ENCODE peak calls at places on chromosomes 6 and 20, in four cellular contexts. R is CD8-positive, alpha-beta T cell; I is BE2C; D is activated B cell treated with CpG ODN at 0.5 μM for 24 hours. B is an unnamed sample.

GRCh38 chr20:50636601-50637539 is 54.5 kb downstream of the RIPOR3 start:
- DNase-seq in D (no peak), I (peak; percentile 35), R (no peak), B (no peak)

GRCh38 chr6:83921315-83921714 is 61.8 kb downstream of the CYB5R4 start:
- DNase-seq in D (no peak), R (no peak), I (no peak), B (no peak)

GRCh38 chr20:43975096-43975768 is 60.6 kb downstream of the TOX2 start:
- DNase-seq in D (no peak), R (no peak), I (no peak), B (no peak)

GRCh38 chr6:125197795-125198269 is 44.3 kb downstream of the TPD52L1 start:
- DNase-seq in D (no peak), I (peak; percentile 33), R (no peak), B (no peak)

GRCh38 chr6:3868544-3868943 is 19.4 kb downstream of the FAM50B start:
- DNase-seq in R (no peak), I (no peak), D (no peak), B (no peak)

GRCh38 chr20:59933296-59933848 is at the start of gene SYCP2:
- DNase-seq in I (peak; percentile 18), R (peak; percentile 64), D (peak; percentile 37), B (peak; percentile 58)

GRCh38 chr6:113610377-113610988 is 246.7 kb upstream of the MARCKS start:
- DNase-seq in D (no peak), I (peak; percentile 14), R (no peak), B (no peak)

GRCh38 chr6:144139817-144140216 is 10.5 kb upstream of the STX11 start:
- DNase-seq in R (no peak), I (no peak), D (no peak), B (no peak)

GRCh38 chr20:50138479-50139393 is 14.8 kb downstream of the PEDS1 start:
- DNase-seq in D (no peak), R (no peak), I (no peak), B (no peak)

GRCh38 chr6:110856296-110856695 is 18.3 kb upstream of the AMD1 start:
- DNase-seq in R (no peak), I (no peak), D (no peak), B (no peak)

GRCh38 chr20:1190847-1191246 is 6.1 kb upstream of the TMEM74B start:
- DNase-seq in R (no peak), D (no peak), I (no peak), B (no peak)

GRCh38 chr6:107894821-107895396 is 63.1 kb downstream of the SEC63 start:
- DNase-seq in I (no peak), R (no peak), D (no peak), B (no peak)

GRCh38 chr6:149323925-149324324 is 6.4 kb downstream of the TAB2 start:
- DNase-seq in I (no peak), D (no peak), R (no peak), B (no peak)

GRCh38 chr6:159871241-159871640 is 19.5 kb upstream of the MAS1 start:
- DNase-seq in R (no peak), I (no peak), D (no peak), B (no peak)

GRCh38 chr6:56862415-56863175 is 92.3 kb upstream of the BEND6 start:
- DNase-seq in D (no peak), I (no peak), R (no peak), B (no peak)

GRCh38 chr6:42108071-42108470 is 34.3 kb downstream of the C6orf132 start:
- DNase-seq in I (no peak), R (no peak), D (no peak), B (no peak)

GRCh38 chr20:57941121-57941522 is 231.3 kb upstream of the PMEPA1 start:
- DNase-seq in I (no peak), R (no peak), D (no peak), B (no peak)

GRCh38 chr6:134909701-134910595 is 40.0 kb downstream of the ALDH8A1 start:
- DNase-seq in D (no peak), R (no peak), I (peak; percentile 39), B (no peak)

GRCh38 chr20:62929051-62929538 is 2.8 kb upstream of the DIDO1 start:
- DNase-seq in D (peak; percentile 55), I (no peak), R (peak; percentile 60), B (peak; percentile 49)

GRCh38 chr20:58064411-58065010 is 163.9 kb downstream of the ANKRD60 start:
- DNase-seq in I (no peak), D (no peak), R (no peak), B (no peak)

GRCh38 chr6:136486357-136486756 is 63.9 kb downstream of the MAP7 start:
- DNase-seq in D (no peak), R (no peak), I (no peak), B (no peak)

GRCh38 chr6:47655719-47656595 is 42.4 kb upstream of the ADGRF4 start:
- DNase-seq in I (peak; percentile 37), D (no peak), R (no peak), B (no peak)

GRCh38 chr20:33919653-33920052 is 74.1 kb upstream of the RALY start:
- DNase-seq in D (no peak), I (no peak), R (no peak), B (no peak)

GRCh38 chr20:31712112-31712553 is 10.5 kb downstream of the BCL2L1 start:
- DNase-seq in I (no peak), R (no peak), D (no peak), B (no peak)

GRCh38 chr6:16769986-16770376 is 8.7 kb upstream of the ATXN1 start:
- DNase-seq in R (no peak), I (no peak), D (no peak), B (no peak)

DNA sequence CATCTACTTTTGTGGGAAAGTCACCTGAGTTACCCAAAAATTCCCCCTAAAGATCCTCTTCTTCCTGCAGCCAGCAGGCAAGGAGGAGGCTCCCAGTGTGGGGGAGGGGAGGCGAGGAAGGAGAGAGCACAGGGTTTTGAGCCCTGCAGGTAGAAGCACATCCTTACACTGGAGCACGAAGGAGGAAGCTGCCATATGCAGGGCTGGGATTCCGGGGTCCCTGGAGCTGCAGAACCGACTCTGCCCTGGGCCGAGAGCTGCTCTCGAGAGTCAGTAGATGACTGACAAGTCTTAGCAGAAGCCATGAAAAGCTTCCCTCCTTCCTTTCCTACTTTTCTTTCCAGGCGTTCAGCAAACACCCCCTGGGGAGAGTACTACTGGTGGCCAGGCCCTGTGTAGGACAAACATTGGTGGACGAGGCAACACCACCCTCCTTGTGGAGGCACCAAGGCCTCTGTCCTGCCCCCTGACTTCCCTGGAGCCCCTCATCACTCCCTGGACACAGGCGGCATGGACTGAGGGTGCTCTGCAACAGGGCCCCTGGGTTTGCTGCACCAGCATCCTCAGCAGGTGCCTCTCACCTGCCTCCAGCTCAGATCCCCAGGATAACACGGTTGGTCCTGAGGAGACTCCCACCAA is 211.7 kb upstream of the CST7 start:
- DNase-seq in R (no peak), D (no peak), I (no peak), B (no peak)
- TF ChIP-seq CTCF in R (no peak), D (no peak), I (no peak), B (no peak)

GRCh38 chr6:150880336-150880735 is 14.8 kb downstream of the MTHFD1L start:
- DNase-seq in R (no peak), I (no peak), D (no peak), B (no peak)

GRCh38 chr6:150878347-150879213 is 13.1 kb downstream of the MTHFD1L start:
- DNase-seq in R (no peak), D (no peak), I (no peak), B (no peak)

GRCh38 chr6:150874184-150874583 is 8.7 kb downstream of the MTHFD1L start:
- DNase-seq in I (no peak), R (no peak), D (no peak), B (no peak)

GRCh38 chr6:150876598-150876997 is 11.1 kb downstream of the MTHFD1L start:
- DNase-seq in I (peak; percentile 49), D (no peak), R (no peak), B (no peak)

GRCh38 chr6:150877928-150878327 is 12.4 kb downstream of the MTHFD1L start:
- DNase-seq in I (no peak), R (no peak), D (no peak), B (no peak)
- TF ChIP-seq CTCF in I (no peak), R (no peak), D (no peak), B (no peak)

GRCh38 chr20:12965212-12965879 is 43.4 kb upstream of the SPTLC3 start:
- DNase-seq in D (no peak), R (no peak), I (no peak), B (no peak)

GRCh38 chr20:12965880-12966270 is 42.9 kb upstream of the SPTLC3 start:
- DNase-seq in I (no peak), D (no peak), R (no peak), B (no peak)

GRCh38 chr20:12968472-12968871 is 40.3 kb upstream of the SPTLC3 start:
- DNase-seq in I (no peak), R (no peak), D (no peak), B (no peak)

GRCh38 chr20:12967932-12968331 is 40.8 kb upstream of the SPTLC3 start:
- DNase-seq in R (no peak), D (no peak), I (no peak), B (no peak)

DNA sequence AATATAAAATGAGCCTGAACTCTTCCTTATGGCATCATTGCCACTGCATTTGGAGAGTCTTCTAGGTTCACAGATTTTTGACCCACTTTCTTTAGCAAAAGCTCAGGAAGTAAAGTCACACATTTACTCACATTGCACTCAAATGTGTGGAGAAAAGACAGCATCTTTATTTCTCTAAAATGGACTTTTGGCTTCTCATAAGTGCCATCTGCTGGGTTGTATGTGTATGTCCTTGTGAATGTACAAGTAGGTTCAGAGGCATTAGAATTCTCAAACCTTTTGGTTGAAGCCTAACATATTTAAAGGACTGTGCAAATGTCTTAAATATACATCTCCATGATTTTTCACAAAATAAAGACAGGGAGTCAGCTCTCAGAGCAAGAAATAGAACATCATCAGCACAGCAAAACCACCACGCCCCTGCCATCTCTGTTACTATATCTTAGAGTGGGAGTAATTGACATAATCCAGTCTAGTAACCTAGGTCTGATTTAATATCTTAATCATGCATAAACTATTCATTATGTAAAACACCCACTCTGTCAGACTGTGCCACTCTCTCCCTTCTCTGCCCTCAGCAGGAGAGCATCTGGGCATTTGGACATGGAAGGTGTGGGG is 42.2 kb upstream of the SPTLC3 start:
- DNase-seq in R (no peak), I (no peak), D (no peak), B (no peak)
- TF ChIP-seq CTCF in R (no peak), I (peak; percentile 9), D (no peak), B (no peak)

GRCh38 chr6:157995458-157995857 is 13.8 kb downstream of the SYNJ2 start:
- DNase-seq in I (peak; percentile 33), D (no peak), R (no peak), B (no peak)
- TF ChIP-seq CTCF in I (no peak), D (no peak), R (no peak), B (no peak)

DNA sequence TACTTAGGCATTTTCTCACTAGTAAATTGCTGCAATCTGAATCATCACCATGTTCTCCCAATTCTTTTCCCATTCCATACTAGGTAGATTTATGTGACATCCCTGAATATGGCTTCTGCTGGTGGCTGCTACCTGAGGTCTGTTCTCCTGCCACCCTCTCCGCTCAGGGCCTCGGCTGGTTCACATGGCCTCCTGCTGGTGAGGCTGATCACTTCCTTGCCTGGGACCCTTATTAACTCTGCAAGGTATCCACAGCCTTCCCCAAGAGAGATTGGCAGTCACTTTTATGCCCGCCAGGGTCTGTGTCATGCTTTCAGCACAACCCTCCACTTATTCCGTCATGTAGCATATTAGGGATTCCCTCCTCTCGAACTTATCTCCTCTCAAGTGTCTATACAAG is 424.5 kb upstream of the FLRT3 start:
- DNase-seq in I (no peak), D (no peak), R (no peak), B (no peak)
- TF ChIP-seq CTCF in I (peak; percentile 20), D (no peak), R (no peak), B (no peak)

B was measured in natural killer cell.